ENCODE peak calls at places on chromosome 10, in eight cellular contexts. S is upper lobe of left lung, Q is heart left ventricle, J is right lobe of liver, B is ovary, V is stomach, C is esophagus muscularis mucosa, O is endothelial cell of umbilical vein. X is an unnamed sample.
A peak's percentile ranks its signal among the peaks of the same experiment; 100 is the strongest.

GRCh38 chr10:28991738-28992270 is 297.1 kb upstream of the LYZL1 start:
- DNase-seq in S (peak; percentile 34), Q (peak; percentile 35), J (no peak), B (no peak), V (peak; percentile 42), C (peak; percentile 84), O (peak; percentile 51), X (peak; percentile 30)

GRCh38 chr10:67650558-67650957 is 45.4 kb downstream of the CTNNA3 start:
- DNase-seq in S (no peak), Q (no peak), J (no peak), B (no peak), V (no peak), C (no peak), O (no peak), X (no peak)

GRCh38 chr10:127123626-127124025 is 72.8 kb downstream of the INSYN2A start:
- DNase-seq in S (no peak), Q (no peak), J (no peak), B (no peak), V (no peak), C (no peak), O (no peak), X (no peak)

GRCh38 chr10:34109952-34110702 is 705.0 kb downstream of the PARD3 start:
- DNase-seq in S (no peak), Q (no peak), J (no peak), B (no peak), V (no peak), C (peak; percentile 50), O (no peak), X (no peak)

GRCh38 chr10:119246862-119247549 is 39.6 kb downstream of the GRK5 start:
- DNase-seq in S (no peak), Q (no peak), J (no peak), B (no peak), V (no peak), C (no peak), O (peak; percentile 90), X (no peak)

GRCh38 chr10:43852644-43853214 is 204.0 kb upstream of the ZNF32 start:
- DNase-seq in S (no peak), Q (no peak), J (no peak), B (no peak), V (no peak), C (no peak), O (no peak), X (no peak)

GRCh38 chr10:128739937-128740336 is 613.7 kb upstream of the MKI67 start:
- DNase-seq in S (no peak), Q (no peak), J (no peak), B (no peak), V (no peak), C (no peak), O (no peak), X (no peak)

GRCh38 chr10:66505003-66505707 is 420.7 kb upstream of the LRRTM3 start:
- DNase-seq in S (no peak), Q (no peak), J (no peak), B (no peak), V (no peak), C (no peak), O (no peak), X (no peak)

GRCh38 chr10:86289577-86289868 is 77.1 kb downstream of the GRID1 start:
- DNase-seq in S (no peak), Q (no peak), J (no peak), B (no peak), V (peak; percentile 19), C (no peak), O (no peak), X (no peak)

GRCh38 chr10:124936813-124937212 is 5.1 kb upstream of the ZRANB1 start:
- DNase-seq in S (no peak), Q (no peak), J (no peak), B (no peak), V (no peak), C (no peak), O (no peak), X (no peak)

GRCh38 chr10:11177926-11178453 is 160.3 kb downstream of the CELF2 start:
- DNase-seq in S (no peak), Q (peak; percentile 56), J (no peak), B (no peak), V (no peak), C (no peak), O (no peak), X (no peak)

GRCh38 chr10:76202777-76203176 is 771.4 kb downstream of the LRMDA start:
- DNase-seq in S (no peak), Q (no peak), J (no peak), B (no peak), V (no peak), C (no peak), O (no peak), X (no peak)

GRCh38 chr10:16787361-16787791 is 29.8 kb downstream of the RSU1 start:
- DNase-seq in S (no peak), Q (no peak), J (no peak), B (no peak), V (no peak), C (no peak), O (no peak), X (no peak)

GRCh38 chr10:92405006-92405924 is 114.3 kb downstream of the MARCHF5 start:
- DNase-seq in S (no peak), Q (no peak), J (no peak), B (no peak), V (no peak), C (no peak), O (no peak), X (no peak)

GRCh38 chr10:70903262-70903921 is 15.0 kb upstream of the PCBD1 start:
- DNase-seq in S (peak; percentile 69), Q (peak; percentile 79), J (peak; percentile 57), B (peak; percentile 41), V (peak; percentile 67), C (no peak), O (peak; percentile 56), X (peak; percentile 67)

DNA sequence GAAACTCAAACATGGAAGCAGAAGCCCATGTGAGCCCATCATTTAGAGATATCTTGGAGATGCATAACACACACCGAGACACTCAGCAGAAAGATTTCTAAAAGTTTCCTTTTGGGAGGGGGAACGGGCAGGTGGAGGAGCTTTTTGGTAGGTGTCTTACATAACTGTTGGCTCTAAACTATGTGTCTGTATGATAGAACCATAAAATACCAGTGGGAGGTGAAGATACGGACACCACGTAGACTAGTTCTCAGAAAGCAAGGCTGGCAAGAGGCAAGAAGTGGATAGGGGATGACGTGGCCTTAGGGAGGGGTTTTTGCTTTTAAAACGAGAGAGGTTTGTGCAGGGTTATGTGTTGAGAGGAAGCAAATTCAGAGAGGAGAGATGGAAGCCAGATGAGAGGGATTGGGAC is 36.5 kb downstream of the IL15RA start:
- DNase-seq in S (no peak), Q (no peak), J (no peak), B (no peak), V (no peak), C (no peak), O (no peak), X (no peak)
- TF ChIP-seq POLR2A in S (no peak), Q (no peak), J (no peak), B (no peak), V (no peak), C (no peak), O (no peak), X (no peak)

DNA sequence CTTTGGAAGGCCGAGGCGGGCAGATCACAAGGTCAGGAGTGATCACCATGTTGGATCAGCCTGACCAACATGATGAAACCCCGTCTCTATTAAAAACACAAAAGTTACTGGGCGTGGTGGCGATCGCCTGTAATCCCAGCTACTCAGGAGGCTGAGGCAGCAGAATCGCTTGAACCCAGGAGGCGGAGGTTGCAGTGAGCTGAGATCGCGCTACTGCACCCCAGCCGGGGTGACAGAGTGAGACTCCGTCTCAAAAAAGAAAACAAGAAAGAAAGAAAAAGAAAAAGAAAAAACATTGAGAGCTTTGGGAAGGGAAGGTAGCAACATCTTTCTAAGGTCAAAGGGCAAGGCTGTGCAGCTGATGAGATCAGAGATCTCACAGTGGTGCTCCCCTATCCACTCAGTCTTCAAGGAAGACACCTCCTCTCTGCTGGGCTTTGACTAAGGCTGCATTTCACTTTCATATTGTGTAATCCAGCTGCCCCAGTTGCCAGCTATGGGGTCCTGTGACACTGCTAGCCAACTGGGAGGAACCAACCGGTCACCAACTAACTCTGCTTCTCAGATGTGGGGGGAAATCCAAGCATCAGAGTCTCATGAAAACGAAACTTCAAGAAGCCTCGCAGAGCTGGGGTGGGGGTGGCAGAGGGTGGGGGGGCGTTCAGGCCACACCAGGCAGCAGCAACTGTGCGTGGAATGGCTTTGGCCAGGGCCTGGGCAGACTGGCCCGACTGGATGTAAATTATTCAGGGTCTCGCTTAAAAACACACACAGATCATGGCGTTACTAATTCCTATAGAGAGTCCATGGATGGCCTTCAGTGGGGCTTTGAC is 1.5 kb downstream of the IL15RA start:
- DNase-seq in S (peak; percentile 65), Q (peak; percentile 50), J (no peak), B (no peak), V (peak; percentile 49), C (peak; percentile 93), O (peak; percentile 66), X (peak; percentile 44)
- TF ChIP-seq POLR2A in S (no peak), Q (no peak), J (no peak), B (no peak), V (no peak), C (no peak), O (peak; percentile 19), X (no peak)

DNA sequence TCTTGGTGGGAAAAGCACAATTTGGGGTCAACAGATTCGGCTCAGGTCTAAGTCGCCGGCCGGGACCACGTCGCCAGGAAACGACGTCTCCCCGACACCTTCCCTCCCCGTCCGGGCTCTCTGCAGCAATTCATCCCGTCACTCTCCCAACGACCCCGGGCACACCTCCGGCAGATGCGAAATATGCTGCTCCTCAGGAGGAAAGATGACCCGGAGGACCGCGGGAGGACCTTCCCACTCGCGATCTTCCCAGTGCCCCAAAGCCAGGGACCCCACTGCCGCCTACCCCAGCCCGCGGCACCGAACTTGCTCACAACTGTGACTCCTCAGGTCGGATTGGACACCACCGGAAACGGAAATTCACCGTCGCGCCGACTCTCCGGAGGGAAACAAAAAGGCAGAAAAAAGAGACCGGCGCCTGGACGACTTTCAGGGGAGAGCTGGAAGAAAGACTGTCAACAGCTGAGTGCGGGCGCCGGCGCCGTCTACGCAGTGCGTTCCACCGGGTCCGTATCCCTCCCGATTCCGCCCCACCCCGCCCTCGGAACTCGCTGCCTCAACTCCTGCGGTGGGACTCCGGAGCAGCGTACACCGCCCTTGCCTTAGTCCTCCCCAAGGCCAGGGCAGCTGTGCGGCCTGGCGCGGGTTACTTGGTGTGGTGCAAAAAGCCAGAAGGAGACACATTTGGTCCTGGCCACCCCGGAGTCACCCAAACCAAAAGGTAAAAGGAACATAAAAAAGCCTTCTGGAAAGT is 13.8 kb upstream of the SEC24C start:
- DNase-seq in S (peak; percentile 89), Q (peak; percentile 89), J (peak; percentile 92), B (peak; percentile 80), V (peak; percentile 93), C (peak; percentile 98), O (peak; percentile 95), X (peak; percentile 86)
- TF ChIP-seq POLR2A in S (no peak), Q (no peak), J (peak; percentile 55), B (peak; percentile 30), V (no peak), C (peak; percentile 55), O (peak; percentile 87), X (peak; percentile 45)

GRCh38 chr10:98463022-98463421 is 16.3 kb upstream of the HPS1 start:
- DNase-seq in S (no peak), Q (no peak), J (no peak), B (no peak), V (no peak), C (peak; percentile 57), O (no peak), X (no peak)
- TF ChIP-seq POLR2A in S (no peak), Q (no peak), J (no peak), B (no peak), V (no peak), C (no peak), O (no peak), X (no peak)

X was measured in body of pancreas.